ENCODE peak calls at places on chromosomes 4 and X, in six cellular contexts. G, W, C, A, N and B are unnamed samples.

GRCh38 chrX:80876877-80877276 is 67.2 kb upstream of the BRWD3 start:
- DNase-seq in G (no peak), W (no peak), C (no peak), A (no peak), N (peak), B (peak)

GRCh38 chrX:84188320-84188834 is 378 bp upstream of the RPS6KA6 start:
- DNase-seq in G (peak), W (peak), C (peak), A (no peak), N (peak), B (no peak)

GRCh38 chr4:185713272-185713671 is 98.7 kb downstream of the SORBS2 start:
- DNase-seq in G (no peak), W (no peak), C (no peak), A (no peak), N (no peak), B (no peak)

GRCh38 chr4:144709793-144710525 is 64.0 kb downstream of the HHIP start:
- DNase-seq in G (no peak), W (no peak), C (no peak), A (no peak), N (no peak), B (no peak)

GRCh38 chr4:187478292-187479205 is 517.0 kb upstream of the ZFP42 start:
- DNase-seq in G (no peak), W (no peak), C (no peak), A (peak), N (no peak), B (no peak)

GRCh38 chr4:128255906-128256305 is 31.7 kb downstream of the PGRMC2 start:
- DNase-seq in G (no peak), W (no peak), C (no peak), A (no peak), N (no peak), B (no peak)

GRCh38 chr4:54433686-54434085 is 204.6 kb downstream of the PDGFRA start:
- DNase-seq in G (no peak), W (no peak), C (no peak), A (no peak), N (no peak), B (no peak)

GRCh38 chrX:670596-670995 is 40.0 kb downstream of the SHOX start:
- DNase-seq in G (no peak), W (no peak), C (no peak), A (no peak), N (no peak), B (no peak)

GRCh38 chr4:185318679-185319078 is 77.0 kb downstream of the LRP2BP start:
- DNase-seq in G (no peak), W (no peak), C (no peak), A (no peak), N (no peak), B (no peak)

GRCh38 chr4:67019670-67020069 is 525.6 kb downstream of the CENPC start:
- DNase-seq in G (no peak), W (no peak), C (no peak), A (no peak), N (no peak), B (no peak)

GRCh38 chrX:20547649-20548051 is 280.9 kb upstream of the RPS6KA3 start:
- DNase-seq in G (peak), W (no peak), C (no peak), A (no peak), N (peak), B (peak)

GRCh38 chrX:47297874-47298273 is 65.1 kb downstream of the USP11 start:
- DNase-seq in G (no peak), W (peak), C (no peak), A (no peak), N (no peak), B (no peak)

GRCh38 chr4:5995901-5996623 is 22.2 kb downstream of the C4orf50 start:
- DNase-seq in G (peak), W (no peak), C (no peak), A (no peak), N (no peak), B (no peak)

GRCh38 chr4:142475663-142476062 is 370.4 kb downstream of the INPP4B start:
- DNase-seq in G (no peak), W (no peak), C (no peak), A (no peak), N (no peak), B (no peak)

GRCh38 chrX:38494239-38494823 is 67.0 kb upstream of the TSPAN7 start:
- DNase-seq in G (no peak), W (no peak), C (no peak), A (no peak), N (no peak), B (no peak)

GRCh38 chr4:41525129-41525528 is 12.8 kb upstream of the LIMCH1 start:
- DNase-seq in G (no peak), W (no peak), C (no peak), A (peak), N (no peak), B (no peak)

GRCh38 chr4:158894826-158895225 is 126.0 kb downstream of the FNIP2 start:
- DNase-seq in G (no peak), W (no peak), C (no peak), A (no peak), N (no peak), B (no peak)

GRCh38 chr4:158890294-158890693 is 121.5 kb downstream of the FNIP2 start:
- DNase-seq in G (no peak), W (no peak), C (no peak), A (no peak), N (no peak), B (no peak)

GRCh38 chr4:158896459-158897238 is 127.8 kb downstream of the FNIP2 start:
- DNase-seq in G (no peak), W (no peak), C (no peak), A (no peak), N (no peak), B (no peak)

GRCh38 chr4:158891256-158891655 is 122.4 kb downstream of the FNIP2 start:
- DNase-seq in G (no peak), W (no peak), C (no peak), A (no peak), N (no peak), B (no peak)

GRCh38 chr4:158895797-158896442 is 127.1 kb downstream of the FNIP2 start:
- DNase-seq in G (no peak), W (no peak), C (no peak), A (no peak), N (no peak), B (no peak)
- TF ChIP-seq CTCF in G (no peak), W (peak), C (no peak), A (peak), N (no peak), B (no peak)

DNA sequence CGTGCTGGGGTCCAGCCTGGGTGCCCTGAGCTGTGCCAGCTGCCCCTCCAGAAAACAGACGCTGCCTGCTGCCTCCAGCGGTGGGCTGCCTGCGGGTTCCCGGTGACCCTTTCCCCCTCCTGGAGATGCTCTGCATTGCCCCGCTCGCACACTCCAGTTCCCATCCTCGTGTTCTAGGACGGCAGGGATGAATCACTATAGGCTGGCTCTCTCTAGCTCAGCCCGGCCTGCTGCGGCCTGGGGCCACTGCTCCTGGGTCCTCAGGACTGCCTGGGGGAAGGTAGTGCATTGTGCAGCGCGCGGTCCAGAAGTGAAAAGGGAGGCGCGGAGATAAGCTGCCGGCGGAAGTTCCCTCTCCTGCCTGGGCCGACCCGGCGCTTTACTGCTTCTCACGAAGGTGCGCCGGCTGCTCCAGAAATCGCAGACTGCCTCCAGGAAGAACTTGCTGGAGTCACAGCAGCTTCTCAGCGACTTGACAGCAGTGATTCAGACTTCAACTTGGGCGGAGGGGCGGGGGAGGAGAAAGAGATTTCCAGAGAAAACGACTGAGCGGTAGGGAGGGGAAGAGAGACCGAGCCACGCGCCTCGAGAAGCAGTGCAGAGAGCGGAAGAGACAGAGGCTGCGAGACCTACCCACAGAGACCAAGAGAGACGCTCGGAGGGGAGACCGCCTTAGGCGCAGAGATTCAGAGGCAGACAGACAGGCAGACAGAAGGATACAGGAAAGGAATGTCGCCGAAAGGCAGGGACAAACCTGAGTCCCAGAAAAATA is 6.7 kb upstream of the MSX1 start:
- DNase-seq in G (peak), W (no peak), C (peak), A (no peak), N (no peak), B (peak)
- TF ChIP-seq CTCF in G (peak), W (no peak), C (peak), A (no peak), N (no peak), B (no peak)

GRCh38 chrX:125651426-125651825 is 331.8 kb downstream of the TEX13C start:
- DNase-seq in G (no peak), W (no peak), C (no peak), A (no peak), N (no peak), B (no peak)

GRCh38 chrX:125646195-125646594 is 326.5 kb downstream of the TEX13C start:
- DNase-seq in G (no peak), W (no peak), C (peak), A (no peak), N (no peak), B (no peak)
- TF ChIP-seq CTCF in G (no peak), W (no peak), C (peak), A (no peak), N (no peak), B (no peak)

GRCh38 chr4:37882665-37883296 is 8.1 kb upstream of the TBC1D1 start:
- DNase-seq in G (no peak), W (no peak), C (no peak), A (peak), N (no peak), B (no peak)
- TF ChIP-seq CTCF in G (no peak), W (no peak), C (no peak), A (no peak), N (no peak), B (no peak)

GRCh38 chrX:115017455-115017854 is at the start of gene IL13RA2:
- DNase-seq in G (no peak), W (no peak), C (no peak), A (no peak), N (no peak), B (no peak)

GRCh38 chrX:115013705-115014104 is 3.7 kb downstream of the IL13RA2 start:
- DNase-seq in G (no peak), W (no peak), C (no peak), A (no peak), N (no peak), B (no peak)

GRCh38 chrX:115018944-115019343 is 1.5 kb upstream of the IL13RA2 start:
- DNase-seq in G (no peak), W (no peak), C (no peak), A (no peak), N (no peak), B (no peak)

GRCh38 chrX:115021121-115021520 is 3.7 kb upstream of the IL13RA2 start:
- DNase-seq in G (no peak), W (no peak), C (no peak), A (no peak), N (no peak), B (no peak)

GRCh38 chrX:115018040-115018647 is 728 bp upstream of the IL13RA2 start:
- DNase-seq in G (peak), W (no peak), C (no peak), A (no peak), N (no peak), B (no peak)
- TF ChIP-seq CTCF in G (peak), W (peak), C (peak), A (peak), N (no peak), B (no peak)